ENCODE peak calls at places on chromosomes 1 and 21, in seven cellular contexts. P is mesendoderm, F is cardiac muscle cell, N is body of pancreas, R is pancreas, T is neuronal stem cell, W is spleen. A is an unnamed sample.

GRCh38 chr1:85894651-85895050 is 186.4 kb upstream of the ZNHIT6 start:
- DNase-seq in T (no peak), P (peak; percentile 51), R (no peak), N (peak; percentile 23), F (peak; percentile 54), W (no peak), A (no peak)

GRCh38 chr1:221565718-221566117 is 176.2 kb downstream of the DUSP10 start:
- DNase-seq in T (no peak), N (no peak), F (peak; percentile 91), R (no peak), P (no peak), W (no peak), A (no peak)

GRCh38 chr1:200306954-200307754 is 102.7 kb downstream of the ZNF281 start:
- DNase-seq in N (peak; percentile 46), F (peak; percentile 49), T (no peak), P (peak; percentile 42), W (no peak), R (no peak), A (peak; percentile 13)

GRCh38 chr1:229972600-229973296 is 94.3 kb upstream of the GALNT2 start:
- DNase-seq in T (no peak), N (no peak), R (no peak), F (no peak), P (peak; percentile 61), W (no peak), A (no peak)

GRCh38 chr1:240092301-240093119 is 827 bp downstream of the FMN2 start:
- DNase-seq in T (peak; percentile 44), N (peak; percentile 13), W (no peak), F (peak; percentile 78), P (peak; percentile 80), R (peak; percentile 64), A (no peak)

GRCh38 chr1:166906647-166907046 is 30.6 kb upstream of the TADA1 start:
- DNase-seq in W (no peak), N (no peak), R (no peak), T (no peak), F (no peak), P (no peak), A (no peak)

GRCh38 chr21:40681164-40681859 is 165.6 kb downstream of the DSCAM start:
- DNase-seq in R (no peak), N (peak; percentile 3), P (no peak), F (no peak), W (no peak), T (no peak), A (no peak)

GRCh38 chr1:64110924-64111777 is 92.3 kb upstream of the UBE2U start:
- DNase-seq in W (no peak), N (no peak), P (no peak), F (no peak), T (no peak), R (no peak), A (no peak)

GRCh38 chr21:43639470-43640178 is 19.7 kb downstream of the HSF2BP start:
- DNase-seq in R (no peak), T (no peak), W (no peak), P (no peak), N (no peak), F (no peak), A (no peak)

GRCh38 chr1:20723537-20724363 is 5.9 kb upstream of the KIF17 start:
- DNase-seq in P (no peak), W (no peak), T (no peak), N (no peak), R (peak; percentile 58), F (no peak), A (peak; percentile 12)

GRCh38 chr1:206808615-206809014 is 36.3 kb upstream of the IL10 start:
- DNase-seq in P (peak; percentile 95), F (peak; percentile 77), R (no peak), N (peak; percentile 28), W (no peak), T (no peak), A (peak; percentile 58)

GRCh38 chr1:24963099-24963872 is 33.2 kb upstream of the RUNX3 start:
- DNase-seq in W (peak; percentile 81), P (no peak), N (no peak), R (peak; percentile 54), T (no peak), F (no peak), A (peak; percentile 46)

GRCh38 chr1:15046487-15047165 is 106.9 kb upstream of the TMEM51 start:
- DNase-seq in P (peak; percentile 74), N (peak; percentile 77), T (peak; percentile 77), R (peak; percentile 82), W (peak; percentile 83), F (peak; percentile 88), A (peak; percentile 44)

GRCh38 chr21:26332873-26333272 is 162.3 kb upstream of the APP start:
- DNase-seq in F (no peak), P (peak; percentile 5), R (no peak), N (no peak), W (no peak), T (no peak), A (no peak)

GRCh38 chr1:44454704-44455103 is 49.6 kb downstream of the RNF220 start:
- DNase-seq in N (no peak), P (no peak), F (no peak), R (no peak), W (no peak), T (no peak), A (no peak)

GRCh38 chr21:28253378-28253777 is 739.3 kb downstream of the LTN1 start:
- DNase-seq in P (no peak), N (no peak), R (no peak), W (no peak), T (no peak), F (no peak), A (no peak)

GRCh38 chr1:230750576-230750975 is 3.4 kb downstream of the CAPN9 start:
- DNase-seq in W (peak; percentile 54), P (no peak), F (no peak), R (no peak), N (no peak), T (no peak), A (no peak)

GRCh38 chr1:60918867-60919266 is 163.5 kb upstream of the NFIA start:
- DNase-seq in R (no peak), F (no peak), P (no peak), N (no peak), W (no peak), T (no peak), A (no peak)

GRCh38 chr1:8165595-8166360 is 139.7 kb upstream of the ERRFI1 start:
- DNase-seq in P (peak; percentile 86), N (no peak), W (no peak), F (no peak), R (no peak), T (no peak), A (no peak)

GRCh38 chr1:178609015-178609414 is 96.1 kb downstream of the TEX35 start:
- DNase-seq in F (no peak), R (no peak), W (no peak), T (no peak), P (no peak), N (no peak), A (no peak)

GRCh38 chr1:153532769-153533599 is 2.8 kb downstream of the S100A6 start:
- DNase-seq in T (peak; percentile 94), R (peak; percentile 88), W (peak; percentile 94), P (peak; percentile 94), F (peak; percentile 86), N (peak; percentile 77), A (peak; percentile 62)

GRCh38 chr21:37536616-37537278 is 170.2 kb downstream of the DYRK1A start:
- DNase-seq in F (peak; percentile 60), R (no peak), N (no peak), P (peak; percentile 67), T (no peak), W (no peak), A (no peak)

GRCh38 chr21:45428534-45428933 is 23.6 kb downstream of the COL18A1 start:
- DNase-seq in N (no peak), W (no peak), F (no peak), P (no peak), R (no peak), T (no peak), A (no peak)

DNA sequence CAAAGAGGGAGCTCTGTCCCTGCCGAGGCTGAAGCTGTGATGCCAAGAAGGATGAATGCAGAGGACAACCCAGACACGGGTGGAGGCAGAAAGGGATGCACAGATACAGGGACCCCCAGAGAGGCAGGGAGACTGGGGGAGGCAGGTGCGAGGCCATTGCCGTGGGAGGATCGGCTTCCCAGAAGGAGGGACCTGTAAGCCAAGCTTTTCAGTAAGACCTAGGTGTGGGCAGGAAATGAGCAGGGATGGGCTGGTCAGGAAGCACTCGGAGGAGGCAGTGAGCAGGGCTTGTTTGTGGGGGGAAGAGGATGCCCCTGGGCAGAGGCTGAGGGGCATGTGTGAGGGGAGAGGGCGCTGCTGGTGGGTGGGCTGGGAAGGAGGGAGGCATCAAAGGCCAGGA is 67.7 kb upstream of the WNT4 start:
- DNase-seq in F (no peak), W (peak; percentile 47), P (no peak), N (no peak), T (no peak), R (peak; percentile 34), A (no peak)
- H3K4me1 ChIP-seq in F (no peaks in the 10 kb centered on the region), W (no peaks in the 10 kb centered on the region), P (peaks cover 7% of the 10 kb centered on the region), N (no peaks in the 10 kb centered on the region), T (peaks cover 16% of the 10 kb centered on the region), R (no peaks in the 10 kb centered on the region), A (no peaks in the 10 kb centered on the region)

GRCh38 chr1:9687876-9688582 is 36.5 kb downstream of the PIK3CD start:
- DNase-seq in R (peak; percentile 74), P (no peak), N (peak; percentile 23), W (peak; percentile 79), T (peak; percentile 29), F (peak; percentile 53), A (no peak)
- H3K27ac ChIP-seq in R (no peak overlapping the region), P (no peak overlapping the region), N (no peak overlapping the region), W (peak overlapping the region; percentile 81), T (no peak overlapping the region), F (no peak overlapping the region), A (peak overlapping the region; percentile 70)

GRCh38 chr1:183968386-183968785 is 69.1 kb downstream of the COLGALT2 start:
- DNase-seq in F (no peak), R (no peak), N (no peak), W (no peak), P (no peak), T (no peak), A (no peak)

GRCh38 chr1:183967914-183968313 is 69.6 kb downstream of the COLGALT2 start:
- DNase-seq in W (no peak), R (no peak), N (no peak), P (no peak), T (no peak), F (no peak), A (no peak)

GRCh38 chr1:183962903-183963302 is 74.6 kb downstream of the COLGALT2 start:
- DNase-seq in F (no peak), P (no peak), N (no peak), T (no peak), W (no peak), R (no peak), A (no peak)

GRCh38 chr1:183970516-183971300 is 66.8 kb downstream of the COLGALT2 start:
- DNase-seq in N (no peak), T (no peak), P (no peak), W (no peak), F (no peak), R (no peak), A (no peak)

DNA sequence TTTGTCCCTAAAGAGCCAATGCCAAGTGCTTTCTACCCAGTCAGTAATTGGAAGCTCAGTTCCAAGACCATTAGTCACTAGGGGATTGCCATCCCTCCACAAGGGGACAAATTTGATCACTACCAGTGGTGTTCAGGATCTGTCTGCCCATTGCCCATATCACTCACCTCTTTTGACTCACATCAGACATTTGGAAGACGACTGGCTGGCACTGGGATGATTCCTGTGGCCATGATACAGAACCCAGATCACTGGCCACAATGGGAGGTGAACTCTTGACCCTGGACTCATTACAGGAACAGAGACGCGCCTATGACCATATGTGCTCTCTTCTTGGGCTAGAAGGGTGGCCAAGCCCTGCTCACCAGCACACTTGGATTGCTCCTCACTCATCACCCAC is 71.0 kb downstream of the COLGALT2 start:
- DNase-seq in R (no peak), P (no peak), T (no peak), F (no peak), N (no peak), W (no peak), A (no peak)
- H3K27me3 ChIP-seq in R (no peaks in the 10 kb centered on the region), P (no peaks in the 10 kb centered on the region), T (no peaks in the 10 kb centered on the region), F (no peaks in the 10 kb centered on the region), N (no peaks in the 10 kb centered on the region), W (no peaks in the 10 kb centered on the region), A (no peaks in the 10 kb centered on the region)

GRCh38 chr1:180114546-180114945 is 40.1 kb upstream of the QSOX1 start:
- DNase-seq in N (no peak), P (no peak), T (no peak), R (no peak), F (no peak), W (no peak), A (no peak)
- H3K4me1 ChIP-seq in N (peaks cover 5% of the 10 kb centered on the region), P (no peaks in the 10 kb centered on the region), T (no peaks in the 10 kb centered on the region), R (no peaks in the 10 kb centered on the region), F (peaks cover 6% of the 10 kb centered on the region), W (no peaks in the 10 kb centered on the region), A (no peaks in the 10 kb centered on the region)

A was measured in naive thymus-derived CD4-positive, alpha-beta T cell.